ENCODE peak calls at places on chromosomes 2 and 18, in eight cellular contexts. D is aorta, H is tibial artery, B is substantia nigra, U is ovary, O is pancreas, K is heart right ventricle, L is hepatocyte. A is an unnamed sample.

GRCh38 chr18:41966943-41967342 is 11.9 kb downstream of the PIK3C3 start:
- DNase-seq in D (no peak), H (no peak), B (no peak), U (peak), O (no peak), K (no peak), L (no peak), A (no peak)

GRCh38 chr2:177670791-177671528 is 278.4 kb downstream of the AGPS start:
- DNase-seq in D (no peak), H (no peak), B (no peak), U (no peak), O (no peak), K (no peak), L (no peak), A (no peak)

GRCh38 chr18:73283032-73283431 is 415.2 kb upstream of the NETO1 start:
- DNase-seq in D (no peak), H (no peak), B (no peak), U (no peak), O (no peak), K (no peak), L (no peak), A (peak)

GRCh38 chr18:9782073-9782857 is 74.2 kb downstream of the RAB31 start:
- DNase-seq in D (no peak), H (no peak), B (no peak), U (peak), O (no peak), K (no peak), L (peak), A (peak)

GRCh38 chr2:26640331-26640745 is 828 bp downstream of the CIB4 start:
- DNase-seq in D (no peak), H (peak), B (no peak), U (peak), O (peak), K (no peak), L (peak), A (no peak)

GRCh38 chr2:159706385-159706980 is 5.8 kb upstream of the MARCHF7 start:
- DNase-seq in D (no peak), H (no peak), B (no peak), U (no peak), O (no peak), K (no peak), L (no peak), A (no peak)

GRCh38 chr2:2826209-2826551 is 495.1 kb upstream of the MYT1L start:
- DNase-seq in D (no peak), H (no peak), B (no peak), U (no peak), O (no peak), K (no peak), L (no peak), A (no peak)

GRCh38 chr18:24094561-24094960 is 44.3 kb upstream of the CABYR start:
- DNase-seq in D (no peak), H (no peak), B (no peak), U (no peak), O (no peak), K (no peak), L (no peak), A (no peak)

GRCh38 chr2:49772299-49772970 is 618.1 kb upstream of the FSHR start:
- DNase-seq in D (peak), H (no peak), B (no peak), U (no peak), O (no peak), K (no peak), L (no peak), A (no peak)

GRCh38 chr2:217438136-217438535 is 564.7 kb downstream of the TNS1 start:
- DNase-seq in D (no peak), H (no peak), B (no peak), U (no peak), O (no peak), K (no peak), L (no peak), A (peak)

GRCh38 chr18:3524706-3525105 is 74.7 kb downstream of the TGIF1 start:
- DNase-seq in D (no peak), H (no peak), B (no peak), U (no peak), O (no peak), K (no peak), L (no peak), A (no peak)
- H3K27ac ChIP-seq in D (no peak), H (no peak), B (no peak), U (no peak), O (no peak), K (no peak), L (no peak), A (no peak)

GRCh38 chr2:54429055-54429454 is 27.1 kb upstream of the SPTBN1 start:
- DNase-seq in D (no peak), H (no peak), B (no peak), U (no peak), O (no peak), K (no peak), L (no peak), A (no peak)

GRCh38 chr2:54432181-54433020 is 23.7 kb upstream of the SPTBN1 start:
- DNase-seq in D (no peak), H (no peak), B (peak), U (no peak), O (no peak), K (no peak), L (no peak), A (no peak)

GRCh38 chr2:54429811-54430600 is 26.1 kb upstream of the SPTBN1 start:
- DNase-seq in D (no peak), H (no peak), B (no peak), U (no peak), O (no peak), K (no peak), L (no peak), A (no peak)

GRCh38 chr2:54428401-54428800 is 27.7 kb upstream of the SPTBN1 start:
- DNase-seq in D (no peak), H (no peak), B (no peak), U (peak), O (no peak), K (peak), L (no peak), A (no peak)

GRCh38 chr2:54430649-54431048 is 25.5 kb upstream of the SPTBN1 start:
- DNase-seq in D (no peak), H (no peak), B (no peak), U (peak), O (no peak), K (no peak), L (no peak), A (no peak)
- H3K27ac ChIP-seq in D (no peak), H (peak), B (no peak), U (no peak), O (no peak), K (peak), L (no peak), A (no peak)

GRCh38 chr2:224033601-224034000 is 5.5 kb downstream of the SERPINE2 start:
- DNase-seq in D (no peak), H (no peak), B (no peak), U (no peak), O (no peak), K (no peak), L (no peak), A (no peak)
- H3K27ac ChIP-seq in D (no peak), H (no peak), B (no peak), U (no peak), O (no peak), K (no peak), L (no peak), A (no peak)

DNA sequence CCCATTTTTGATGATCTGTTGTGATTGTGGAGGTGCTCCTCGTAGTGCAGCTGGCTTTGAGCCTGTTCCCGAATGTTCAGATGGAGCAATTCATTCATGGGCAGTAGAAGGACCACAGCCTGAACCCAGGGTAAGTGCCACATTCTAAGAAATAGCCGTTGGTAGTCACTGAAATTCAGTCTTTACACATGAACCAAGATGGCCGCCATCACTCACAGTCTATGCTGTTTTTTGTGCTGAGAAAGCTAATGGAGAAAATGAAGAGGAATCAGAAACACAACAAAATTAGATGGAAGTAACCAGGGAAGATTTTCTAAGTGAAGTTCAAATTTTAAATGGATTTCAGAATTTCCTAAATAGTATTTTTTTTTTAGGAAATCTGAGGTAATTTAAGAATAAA is 25.5 kb downstream of the DSG1 start:
- DNase-seq in D (no peak), H (no peak), B (no peak), U (no peak), O (no peak), K (no peak), L (no peak), A (no peak)
- H3K27ac ChIP-seq in D (no peak), H (no peak), B (no peak), U (no peak), O (no peak), K (no peak), L (no peak), A (no peak)

GRCh38 chr2:19116918-19117317 is 241.5 kb downstream of the OSR1 start:
- DNase-seq in D (no peak), H (no peak), B (no peak), U (no peak), O (no peak), K (no peak), L (no peak), A (no peak)
- H3K27ac ChIP-seq in D (no peak), H (no peak), B (no peak), U (no peak), O (no peak), K (no peak), L (no peak), A (no peak)

GRCh38 chr18:52242711-52243110 is 97.3 kb upstream of the DCC start:
- DNase-seq in D (no peak), H (no peak), B (no peak), U (no peak), O (no peak), K (no peak), L (no peak), A (no peak)
- H3K27ac ChIP-seq in D (no peak), H (no peak), B (no peak), U (no peak), O (no peak), K (no peak), L (no peak), A (no peak)

GRCh38 chr2:136125226-136125625 is 7.3 kb upstream of the CXCR4 start:
- DNase-seq in D (no peak), H (no peak), B (no peak), U (no peak), O (no peak), K (no peak), L (no peak), A (no peak)

GRCh38 chr2:136121511-136121910 is 3.6 kb upstream of the CXCR4 start:
- DNase-seq in D (no peak), H (no peak), B (peak), U (no peak), O (no peak), K (no peak), L (no peak), A (no peak)

GRCh38 chr2:136119717-136120675 is 2.0 kb upstream of the CXCR4 start:
- DNase-seq in D (no peak), H (no peak), B (no peak), U (no peak), O (no peak), K (no peak), L (no peak), A (no peak)

GRCh38 chr2:136126021-136126420 is 8.1 kb upstream of the CXCR4 start:
- DNase-seq in D (no peak), H (no peak), B (no peak), U (no peak), O (no peak), K (no peak), L (no peak), A (no peak)

DNA sequence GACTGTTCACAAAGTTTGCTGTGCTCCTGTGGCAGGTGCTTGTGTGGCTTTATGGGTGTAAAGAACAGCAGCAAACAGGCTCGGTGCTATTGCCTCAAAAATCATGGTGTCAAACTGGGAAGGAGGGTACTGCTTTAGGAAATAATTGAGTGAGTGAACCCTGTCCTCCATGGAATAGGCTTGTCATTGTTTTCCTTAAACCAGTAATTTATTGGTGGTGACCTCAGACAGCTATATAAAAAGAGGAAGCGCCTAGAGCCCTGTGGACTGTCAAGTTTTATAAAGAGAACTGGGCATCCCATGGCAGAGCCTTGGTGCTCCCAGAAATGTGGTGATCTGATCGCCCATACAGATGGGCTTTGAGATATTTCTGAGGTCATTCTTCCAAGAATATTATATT is 4.7 kb upstream of the CXCR4 start:
- DNase-seq in D (no peak), H (no peak), B (no peak), U (no peak), O (no peak), K (no peak), L (no peak), A (no peak)
- H3K27ac ChIP-seq in D (no peak), H (no peak), B (no peak), U (no peak), O (no peak), K (peak), L (no peak), A (no peak)